ENCODE peak calls at places on chromosomes 16 and 17, in five cellular contexts. Q is right atrium auricular region; R is foreskin keratinocyte; W is CD8-positive, alpha-beta T cell; V is effector memory CD4-positive, alpha-beta T cell. H is an unnamed sample.

GRCh38 chr16:31148281-31148728 is 1.6 kb downstream of the PRSS36 start:
- DNase-seq in Q (no peak), V (no peak), W (no peak), R (no peak), H (no peak)

GRCh38 chr17:81966343-81967243 is 5.6 kb upstream of the NOTUM start:
- DNase-seq in V (no peak), W (no peak), Q (no peak), R (no peak), H (no peak)

GRCh38 chr17:80252871-80253270 is 7.8 kb upstream of the RNF213 start:
- DNase-seq in V (peak), W (peak), Q (no peak), R (no peak), H (no peak)

GRCh38 chr16:74304164-74304834 is 7.7 kb downstream of the PSMD7 start:
- DNase-seq in Q (no peak), V (no peak), R (no peak), W (no peak), H (no peak)

GRCh38 chr17:33647976-33648375 is 354.9 kb upstream of the ASIC2 start:
- DNase-seq in W (no peak), V (no peak), R (no peak), Q (no peak), H (no peak)

GRCh38 chr17:1484586-1485310 is 7.7 kb downstream of the MYO1C start:
- DNase-seq in Q (no peak), V (peak), R (no peak), W (no peak), H (no peak)

GRCh38 chr17:2171725-2172446 is 117.0 kb downstream of the HIC1 start:
- DNase-seq in V (no peak), Q (no peak), R (peak), W (no peak), H (no peak)

GRCh38 chr16:78576941-78577340 is 477.5 kb downstream of the WWOX start:
- DNase-seq in V (no peak), W (no peak), Q (no peak), R (peak), H (peak)

GRCh38 chr17:72640415-72641165 is 451.9 kb downstream of the SLC39A11 start:
- DNase-seq in Q (no peak), R (no peak), W (no peak), V (no peak), H (no peak)

GRCh38 chr16:89143201-89143741 is 28.3 kb upstream of the CDH15 start:
- DNase-seq in Q (no peak), R (no peak), W (no peak), V (no peak), H (no peak)

GRCh38 chr17:10875984-10876555 is 38.2 kb upstream of the PIRT start:
- DNase-seq in R (no peak), V (no peak), Q (no peak), W (no peak), H (no peak)

GRCh38 chr16:65749566-65749965 is 616.9 kb upstream of the CDH5 start:
- DNase-seq in R (no peak), Q (no peak), V (no peak), W (no peak), H (no peak)

GRCh38 chr16:63361032-63361624 is 1324.9 kb upstream of the CDH8 start:
- DNase-seq in V (no peak), Q (no peak), W (no peak), R (no peak), H (no peak)

GRCh38 chr16:30805370-30806169 is 18.6 kb upstream of the ZNF629 start:
- DNase-seq in V (peak), W (peak), R (peak), Q (peak), H (no peak)

GRCh38 chr16:20056436-20056835 is 17.3 kb downstream of the GPR139 start:
- DNase-seq in V (no peak), Q (no peak), R (no peak), W (no peak), H (no peak)

GRCh38 chr17:66165537-66166123 is 26.3 kb downstream of the CEP112 start:
- DNase-seq in R (no peak), V (no peak), Q (no peak), W (no peak), H (no peak)

GRCh38 chr17:28912938-28913333 is 10.1 kb upstream of the DHRS13 start:
- DNase-seq in R (no peak), W (no peak), V (no peak), Q (no peak), H (no peak)

GRCh38 chr17:64785050-64785449 is 122.9 kb upstream of the SMURF2 start:
- DNase-seq in Q (no peak), R (no peak), V (no peak), W (no peak), H (no peak)

GRCh38 chr17:11986939-11987329 is 10.3 kb downstream of the ZNF18 start:
- DNase-seq in W (no peak), Q (no peak), R (peak), V (no peak), H (no peak)

GRCh38 chr16:2156025-2156848 is 655 bp downstream of the TRAF7 start:
- DNase-seq in R (peak), Q (peak), W (no peak), V (no peak), H (no peak)

GRCh38 chr17:57404073-57404472 is 147.8 kb downstream of the MSI2 start:
- DNase-seq in Q (no peak), V (no peak), W (no peak), R (no peak), H (no peak)

GRCh38 chr16:78094166-78094565 is 5.3 kb upstream of the WWOX start:
- DNase-seq in R (no peak), V (no peak), Q (no peak), W (no peak), H (no peak)

GRCh38 chr17:41777579-41778188 is 8.8 kb downstream of the JUP start:
- DNase-seq in R (no peak), Q (peak), W (no peak), V (no peak), H (no peak)

GRCh38 chr17:76866774-76867577 is 1.2 kb upstream of the MGAT5B start:
- DNase-seq in V (no peak), Q (no peak), W (no peak), R (peak), H (no peak)

DNA sequence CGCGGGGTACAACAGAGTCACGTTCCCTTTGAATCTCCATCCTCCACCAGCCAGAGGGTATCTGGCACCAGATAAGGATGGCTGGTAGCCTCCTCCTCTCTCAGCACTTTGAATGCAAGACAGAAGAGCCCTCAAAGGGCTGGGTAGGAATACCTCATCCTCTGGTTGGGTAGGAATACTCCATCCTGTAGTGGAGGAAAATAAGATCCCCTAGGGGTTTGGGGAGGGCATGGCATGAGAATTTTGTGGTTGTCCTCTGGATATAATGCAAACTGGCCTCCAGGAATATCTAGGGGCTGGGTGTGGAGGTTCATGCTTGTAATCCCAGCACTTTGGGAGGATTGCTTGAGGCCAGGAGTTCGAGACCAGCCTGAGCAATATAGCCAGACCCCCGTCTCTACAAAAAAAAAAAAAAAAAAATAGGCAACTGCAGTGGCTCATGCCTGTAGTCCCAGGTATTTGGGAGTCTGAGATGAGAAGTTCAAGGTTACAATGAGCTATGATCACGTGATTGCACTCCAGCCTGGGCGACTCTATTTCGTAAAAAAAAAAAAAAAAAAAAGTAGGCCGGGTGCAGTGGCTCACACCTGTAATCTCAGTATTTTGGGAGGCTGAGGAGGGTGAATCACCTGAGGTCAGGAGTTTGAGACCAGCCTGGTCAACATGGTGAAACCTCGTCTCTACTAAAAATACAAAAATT is 2.7 kb downstream of the IGFBP4 start:
- DNase-seq in V (no peak), R (no peak), W (no peak), Q (no peak), H (no peak)
- H3K27ac ChIP-seq in V (no peak), R (no peak), W (no peak), Q (peak), H (peak)

DNA sequence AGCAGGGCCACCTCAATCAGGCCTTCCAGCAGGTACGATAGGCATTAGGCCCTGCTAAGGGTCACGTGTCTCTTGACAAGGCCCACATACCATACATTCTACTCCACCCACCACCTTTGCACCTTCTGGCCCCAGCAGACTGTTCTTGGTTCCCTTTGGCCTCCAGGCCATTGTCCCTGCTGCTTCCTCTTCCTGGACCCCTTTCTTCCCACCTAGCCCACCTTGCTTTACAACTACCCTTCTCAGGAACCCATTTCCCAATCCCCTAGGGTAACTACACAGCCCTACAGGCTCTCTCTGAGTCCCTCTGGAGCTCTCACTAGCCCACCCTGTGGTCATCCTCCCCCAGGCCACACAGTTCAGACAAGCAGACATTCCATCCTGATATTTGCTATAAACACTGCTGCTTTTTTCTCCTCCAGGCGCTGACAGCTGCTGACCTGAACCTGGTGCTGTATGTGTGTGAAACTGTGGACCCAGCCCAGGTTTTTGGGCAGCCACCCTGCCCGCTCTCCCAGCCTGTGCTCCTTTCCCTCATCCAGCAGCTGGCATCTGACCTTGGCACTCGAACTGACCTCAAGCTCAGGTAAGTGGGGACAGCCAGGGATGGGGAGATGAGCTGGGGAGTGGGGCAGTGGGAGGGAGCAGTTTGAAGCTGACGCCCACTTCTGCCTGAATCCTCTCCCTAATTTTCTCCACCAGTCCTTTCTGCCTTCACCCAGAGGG is 1.4 kb upstream of the NRN1L start:
- DNase-seq in Q (no peak), V (no peak), W (no peak), R (no peak), H (no peak)
- H3K27ac ChIP-seq in Q (peak), V (no peak), W (no peak), R (no peak), H (no peak)

GRCh38 chr17:45103269-45103795 is 29.0 kb downstream of the PLCD3 start:
- DNase-seq in R (no peak), Q (no peak), V (no peak), W (no peak), H (no peak)
- H3K27ac ChIP-seq in R (no peak), Q (peak), V (no peak), W (no peak), H (no peak)

DNA sequence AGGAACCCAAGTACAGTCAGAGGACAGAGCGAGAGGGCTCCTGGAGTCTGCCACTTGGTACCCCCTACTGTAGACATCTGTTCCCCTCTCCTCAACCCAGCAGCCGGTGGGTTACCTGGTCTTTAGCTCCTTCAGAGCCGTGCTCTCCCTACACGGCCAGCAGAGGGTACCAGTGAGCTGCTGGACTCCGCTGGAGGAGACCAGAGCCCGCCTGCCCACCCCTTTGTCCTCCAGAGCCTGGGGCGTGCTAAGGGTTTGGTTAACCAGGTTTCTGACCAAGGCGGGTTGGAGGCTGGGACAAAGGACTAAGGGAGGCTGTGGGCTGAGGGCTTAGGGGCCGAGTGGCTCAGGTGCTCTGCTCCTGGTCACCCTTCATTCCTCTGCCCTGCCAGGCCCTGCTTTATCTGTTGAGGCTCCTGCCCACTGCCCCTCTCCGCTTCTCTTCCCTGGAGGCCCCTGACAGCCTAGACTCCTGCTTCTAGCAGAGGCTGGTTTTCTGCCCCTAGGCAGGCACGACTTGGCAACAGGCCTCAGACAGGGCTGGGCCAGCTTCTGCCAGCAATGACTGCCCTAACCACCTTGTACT is 2.7 kb upstream of the HSD11B2 start:
- DNase-seq in Q (no peak), W (peak), V (no peak), R (no peak), H (no peak)
- H3K27ac ChIP-seq in Q (no peak), W (no peak), V (no peak), R (no peak), H (no peak)

GRCh38 chr16:85463672-85464071 is 149.4 kb upstream of the GSE1 start:
- DNase-seq in W (no peak), R (no peak), V (no peak), Q (no peak), H (no peak)

GRCh38 chr16:85464342-85465305 is 148.5 kb upstream of the GSE1 start:
- DNase-seq in Q (no peak), R (no peak), V (no peak), W (no peak), H (no peak)

GRCh38 chr16:85463228-85463611 is 149.9 kb upstream of the GSE1 start:
- DNase-seq in R (no peak), Q (no peak), V (no peak), W (no peak), H (no peak)

GRCh38 chr16:85466989-85467388 is 146.1 kb upstream of the GSE1 start:
- DNase-seq in R (no peak), W (no peak), V (no peak), Q (no peak), H (no peak)

GRCh38 chr16:85465328-85466307 is 147.5 kb upstream of the GSE1 start:
- DNase-seq in V (no peak), R (no peak), W (no peak), Q (peak), H (no peak)
- H3K27ac ChIP-seq in V (no peak), R (no peak), W (no peak), Q (peak), H (no peak)

DNA sequence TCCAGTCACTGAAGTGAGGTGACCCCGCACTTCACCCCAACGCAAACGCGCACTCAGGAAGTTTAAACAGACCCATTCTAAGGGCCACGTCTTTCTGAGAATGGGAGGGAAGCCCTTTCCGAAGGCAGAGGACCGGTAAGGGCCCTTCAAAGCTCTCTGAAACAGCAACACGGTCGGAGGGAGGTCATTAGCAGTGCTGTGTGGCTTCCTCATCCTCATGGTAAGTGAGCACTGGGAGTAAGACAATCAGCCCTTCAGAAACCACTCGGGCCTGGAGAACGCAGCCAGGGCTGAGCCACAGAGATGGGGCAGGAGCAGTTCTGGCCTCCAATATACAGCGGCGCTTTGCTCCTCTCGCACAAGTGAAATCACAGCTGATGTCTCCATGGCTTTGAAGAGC is 23.7 kb downstream of the SRL start:
- DNase-seq in Q (no peak), V (no peak), W (no peak), R (no peak), H (no peak)
- H3K27ac ChIP-seq in Q (peak), V (no peak), W (no peak), R (no peak), H (no peak)

GRCh38 chr17:13346081-13346533 is 255.6 kb downstream of the HS3ST3A1 start:
- DNase-seq in Q (no peak), R (peak), W (no peak), V (no peak), H (peak)
- H3K27ac ChIP-seq in Q (no peak), R (peak), W (no peak), V (no peak), H (peak)

H was measured in epithelial cell of prostate.